ENCODE peak calls at places on chromosome 5, in seven cellular contexts. L is tibial nerve, I is stomach, R is H1, V is A549, J is SK-N-SH, U is transverse colon. Q is an unnamed sample.

GRCh38 chr5:151682240-151682639 is 4.5 kb downstream of the SPARC start:
- DNase-seq in L (no peak), V (no peak), I (no peak), U (no peak), J (no peak), R (no peak), Q (no peak)

GRCh38 chr5:39432687-39433086 is 7.9 kb upstream of the DAB2 start:
- DNase-seq in U (no peak), R (no peak), L (no peak), V (no peak), J (no peak), I (no peak), Q (no peak)

GRCh38 chr5:177968661-177969211 is 27.3 kb downstream of the PROP1 start:
- DNase-seq in U (no peak), R (no peak), V (no peak), J (no peak), I (no peak), L (no peak), Q (no peak)

GRCh38 chr5:175828676-175829075 is 42.7 kb upstream of the CPLX2 start:
- DNase-seq in J (no peak), U (no peak), I (no peak), L (no peak), V (no peak), R (no peak), Q (no peak)

GRCh38 chr5:60687927-60688720 is 11.8 kb downstream of the DEPDC1B start:
- DNase-seq in L (no peak), V (peak), I (no peak), U (no peak), R (no peak), J (peak), Q (no peak)

GRCh38 chr5:102755691-102756371 is 726 bp downstream of the PAM start:
- DNase-seq in V (peak), J (peak), L (peak), I (peak), R (no peak), U (peak), Q (peak)

GRCh38 chr5:100901851-100902341 is 1.2 kb downstream of the ST8SIA4 start:
- DNase-seq in U (peak), R (no peak), V (peak), I (peak), J (no peak), L (no peak), Q (no peak)

GRCh38 chr5:147849226-147849625 is 17.8 kb upstream of the SPINK1 start:
- DNase-seq in U (no peak), V (no peak), L (no peak), R (no peak), I (no peak), J (no peak), Q (no peak)

GRCh38 chr5:1885777-1886633 is 3.3 kb upstream of the IRX4 start:
- DNase-seq in R (no peak), U (no peak), V (no peak), L (no peak), J (no peak), I (no peak), Q (no peak)

GRCh38 chr5:64635056-64635686 is 55.1 kb upstream of the SHISAL2B start:
- DNase-seq in I (no peak), J (peak), L (no peak), V (peak), R (no peak), U (no peak), Q (no peak)

GRCh38 chr5:10421841-10422691 is 19.6 kb upstream of the ROPN1L start:
- DNase-seq in U (no peak), I (no peak), J (no peak), V (no peak), L (no peak), R (no peak), Q (no peak)

GRCh38 chr5:115262405-115263247 is at the start of gene PGGT1B:
- DNase-seq in L (peak), J (peak), R (peak), U (peak), V (peak), I (peak), Q (peak)
- TF ChIP-seq EP300 in L (peak), J (no peak), R (no peak), U (no peak), V (no peak), I (no peak), Q (no peak)

DNA sequence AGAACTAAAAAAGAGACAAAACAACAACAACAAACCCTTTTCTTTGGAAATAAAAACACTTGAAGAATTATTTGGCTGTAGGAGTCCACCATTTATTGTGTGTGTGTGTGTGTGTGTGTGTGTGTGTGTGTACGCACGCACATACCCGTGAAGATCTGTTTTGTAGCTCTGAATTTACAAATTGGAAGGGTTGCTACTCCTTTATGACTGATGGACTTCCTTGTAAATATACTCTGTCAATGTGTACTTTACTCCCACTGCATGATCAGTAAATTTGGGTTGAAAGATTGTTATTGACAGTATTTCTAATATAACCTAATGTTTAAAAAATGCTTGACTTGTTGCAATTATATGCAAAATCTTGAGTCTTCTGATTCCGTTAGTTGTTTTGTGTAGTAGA is 148.1 kb downstream of the ATG10 start:
- DNase-seq in U (no peak), I (no peak), L (no peak), J (no peak), V (no peak), R (no peak), Q (no peak)
- TF ChIP-seq EP300 in U (no peak), I (no peak), L (no peak), J (no peak), V (no peak), R (no peak), Q (no peak)

GRCh38 chr5:128290152-128290858 is 206.7 kb downstream of the SLC12A2 start:
- DNase-seq in V (no peak), U (no peak), R (no peak), L (no peak), I (no peak), J (no peak), Q (no peak)
- TF ChIP-seq EP300 in V (no peak), U (no peak), R (no peak), L (no peak), I (no peak), J (no peak), Q (no peak)

DNA sequence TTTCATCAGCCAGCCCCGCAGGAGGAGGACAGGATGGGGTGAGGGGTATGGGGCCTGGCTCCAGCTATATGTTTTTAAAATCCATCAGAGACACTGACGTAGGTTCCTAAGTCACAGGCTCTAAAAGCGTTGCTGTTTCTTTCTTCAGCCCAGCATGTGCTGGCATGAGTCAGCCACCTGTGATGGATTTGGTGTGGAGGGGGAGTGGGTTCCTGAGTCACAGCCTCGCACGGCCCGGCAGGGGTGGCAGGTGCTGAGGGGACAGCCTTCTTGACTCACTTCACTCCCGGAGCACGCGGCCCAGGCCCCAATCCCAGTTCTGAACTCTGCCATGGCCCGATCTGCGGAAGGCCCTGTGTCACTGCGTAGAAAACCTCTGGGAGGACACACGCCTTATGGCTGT is 38.8 kb upstream of the RPL26L1 start:
- DNase-seq in V (peak), J (no peak), I (no peak), R (no peak), U (no peak), L (no peak), Q (no peak)
- TF ChIP-seq EP300 in V (peak), J (no peak), I (peak), R (no peak), U (peak), L (no peak), Q (no peak)

GRCh38 chr5:180069589-180070247 is 1.8 kb downstream of the RNF130 start:
- DNase-seq in R (no peak), I (peak), L (no peak), U (peak), J (no peak), V (no peak), Q (no peak)
- TF ChIP-seq EP300 in R (no peak), I (no peak), L (peak), U (no peak), J (no peak), V (no peak), Q (no peak)

DNA sequence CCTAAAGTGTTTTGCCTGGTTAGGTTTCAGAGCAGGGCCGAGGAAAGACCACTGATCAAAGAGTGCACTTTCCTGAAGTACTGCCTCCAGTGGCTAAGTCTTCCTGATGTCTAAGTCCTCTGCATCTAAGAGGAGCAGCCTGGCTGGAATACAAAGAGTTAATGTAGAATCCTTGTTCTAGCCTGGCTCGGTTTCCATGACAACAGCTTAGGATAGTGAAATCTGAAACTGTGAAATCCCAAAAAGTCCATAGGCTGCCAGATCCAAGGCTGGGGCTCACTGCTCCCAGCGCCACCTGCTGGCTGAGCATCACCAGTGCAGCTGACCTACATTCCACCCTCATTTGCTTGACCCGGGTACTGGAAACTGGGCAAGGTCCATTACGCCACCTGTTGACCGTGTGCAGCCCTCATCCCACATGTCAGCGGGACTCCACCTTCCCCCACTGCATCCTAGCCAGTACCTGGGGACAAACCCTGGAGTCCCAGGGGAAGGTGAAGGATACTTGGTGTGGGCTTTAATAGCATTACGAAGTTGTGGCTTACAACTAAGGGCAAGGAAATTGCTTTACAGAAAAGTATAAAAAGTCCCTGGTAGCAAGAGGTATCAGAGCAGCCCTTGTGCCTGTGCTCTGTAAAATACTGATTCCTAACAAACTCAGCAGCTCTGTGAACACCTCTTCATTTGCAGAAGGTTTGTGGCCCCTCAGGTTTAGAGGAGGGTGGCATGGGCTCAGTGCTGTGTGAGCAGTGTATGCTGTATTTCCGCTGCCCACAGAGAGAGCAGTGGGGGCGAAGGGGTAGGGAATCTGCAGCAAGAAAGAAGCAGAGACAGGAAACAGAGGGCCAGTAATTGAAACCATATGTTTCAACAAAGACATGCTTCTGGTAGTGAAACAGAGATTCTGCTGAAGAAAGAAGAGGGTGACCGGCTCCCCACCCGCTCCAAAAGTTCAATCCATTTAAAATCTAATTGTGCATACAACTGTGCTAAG is 36.0 kb downstream of the PCDHGC5 start:
- DNase-seq in R (peak), L (peak), V (peak), J (peak), I (peak), U (peak), Q (peak)
- TF ChIP-seq EP300 in R (no peak), L (peak), V (no peak), J (peak), I (peak), U (no peak), Q (no peak)